ENCODE peak calls at places on chromosomes 1 and 21, in seven cellular contexts. N is hepatocyte, I is A549, O is AG04450, U is PC-3, W is pancreas, C is fibroblast of pulmonary artery. A is an unnamed sample.
A peak's percentile ranks its signal among the peaks of the same experiment; 100 is the strongest.

GRCh38 chr1:116724765-116725375 is 29.4 kb upstream of the CD2 start:
- DNase-seq in U (peak; percentile 76), W (peak; percentile 42), N (peak; percentile 82), I (peak; percentile 58), C (peak; percentile 77), O (peak; percentile 16), A (peak; percentile 86)

GRCh38 chr1:88001460-88001859 is 672.8 kb downstream of the LMO4 start:
- DNase-seq in U (peak; percentile 85), W (no peak), I (peak; percentile 55), O (peak; percentile 4), C (peak; percentile 36), N (no peak), A (peak; percentile 11)

GRCh38 chr1:192682335-192682734 is 46.4 kb downstream of the RGS13 start:
- DNase-seq in W (no peak), O (no peak), C (no peak), N (no peak), I (no peak), U (no peak), A (no peak)

GRCh38 chr1:95007687-95008086 is 65.1 kb downstream of the ALG14 start:
- DNase-seq in O (no peak), C (no peak), I (no peak), N (no peak), U (no peak), W (no peak), A (no peak)

GRCh38 chr1:27395441-27396195 is 3.2 kb downstream of the GPR3 start:
- DNase-seq in N (peak; percentile 79), O (no peak), C (peak; percentile 73), W (peak; percentile 52), I (peak; percentile 55), U (peak; percentile 85), A (peak; percentile 77)

GRCh38 chr21:43894206-43894577 is 29.2 kb downstream of the AGPAT3 start:
- DNase-seq in W (no peak), N (no peak), I (no peak), U (no peak), O (no peak), C (no peak), A (no peak)

GRCh38 chr1:152577168-152577567 is 3.1 kb downstream of the LCE3D start:
- DNase-seq in C (no peak), I (no peak), O (no peak), N (no peak), W (no peak), U (no peak), A (no peak)

GRCh38 chr1:178621822-178622221 is 103.2 kb upstream of the RALGPS2 start:
- DNase-seq in W (no peak), I (no peak), O (no peak), N (no peak), C (no peak), U (no peak), A (no peak)

GRCh38 chr1:205766038-205766437 is 9.2 kb downstream of the RAB29 start:
- DNase-seq in N (no peak), W (no peak), I (no peak), O (no peak), U (peak; percentile 59), C (peak; percentile 23), A (peak; percentile 62)

DNA sequence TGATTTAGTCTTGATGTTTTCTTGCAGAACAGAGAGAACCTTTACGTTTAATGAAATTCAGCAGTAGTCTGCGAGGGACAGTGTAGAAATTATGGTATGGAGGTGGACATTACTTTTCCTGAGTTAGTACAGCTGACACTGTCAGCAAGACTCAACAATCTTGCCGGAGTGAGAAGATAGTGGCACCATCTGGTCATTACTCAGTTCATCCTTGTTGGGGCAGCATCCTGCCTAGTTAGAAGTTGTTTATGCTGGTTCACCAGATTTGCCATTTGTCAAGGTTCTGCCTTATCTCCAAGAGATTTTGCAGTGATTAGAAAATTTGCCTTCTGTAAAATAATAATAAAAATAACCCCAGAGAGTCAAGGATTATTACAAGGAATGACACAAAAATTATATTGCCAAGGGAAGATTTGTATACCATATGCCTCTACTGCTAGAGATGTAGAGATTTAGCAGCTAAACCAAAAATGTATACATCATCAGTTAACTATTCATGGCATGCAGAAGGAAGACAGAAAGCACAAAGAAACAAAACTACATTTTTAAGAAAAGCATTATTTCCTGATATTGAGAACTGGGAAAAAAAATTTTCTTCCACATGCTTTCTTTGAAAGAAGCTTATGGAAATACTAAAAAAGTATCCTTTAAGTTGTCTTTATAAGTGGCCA is 1967.4 kb downstream of the NCAM2 start:
- DNase-seq in U (peak; percentile 4), I (no peak), C (no peak), N (no peak), O (no peak), W (no peak), A (no peak)
- TF ChIP-seq CTCF in U (no peak), I (no peak), C (no peak), N (no peak), O (no peak), W (no peak), A (no peak)

GRCh38 chr1:3402258-3403010 is 52.0 kb upstream of the ARHGEF16 start:
- DNase-seq in N (no peak), W (no peak), C (no peak), U (peak; percentile 28), O (no peak), I (no peak), A (no peak)

GRCh38 chr1:3403011-3403345 is 51.5 kb upstream of the ARHGEF16 start:
- DNase-seq in I (no peak), N (no peak), W (no peak), O (no peak), U (no peak), C (no peak), A (no peak)

GRCh38 chr1:3404301-3404700 is 50.2 kb upstream of the ARHGEF16 start:
- DNase-seq in C (no peak), U (no peak), N (no peak), I (no peak), W (no peak), O (no peak), A (no peak)

GRCh38 chr1:3404801-3405200 is 49.7 kb upstream of the ARHGEF16 start:
- DNase-seq in N (no peak), C (no peak), O (no peak), I (no peak), U (no peak), W (no peak), A (no peak)

GRCh38 chr1:3403388-3404179 is 50.9 kb upstream of the ARHGEF16 start:
- DNase-seq in U (no peak), I (no peak), O (no peak), N (no peak), C (no peak), W (no peak), A (no peak)
- TF ChIP-seq CTCF in U (peak; percentile 57), I (no peak), O (peak; percentile 27), N (peak; percentile 40), C (no peak), W (no peak), A (peak; percentile 14)

GRCh38 chr21:35556536-35556935 is 503.8 kb downstream of the SETD4 start:
- DNase-seq in O (no peak), U (no peak), N (no peak), C (no peak), I (no peak), W (no peak), A (no peak)

GRCh38 chr21:35561076-35561475 is 499.2 kb downstream of the SETD4 start:
- DNase-seq in U (no peak), C (no peak), O (no peak), N (no peak), W (no peak), I (no peak), A (no peak)

GRCh38 chr21:35559881-35560280 is 500.4 kb downstream of the SETD4 start:
- DNase-seq in N (no peak), C (peak; percentile 50), U (no peak), I (no peak), W (no peak), O (no peak), A (peak; percentile 5)

GRCh38 chr21:35562876-35563275 is 497.4 kb downstream of the SETD4 start:
- DNase-seq in U (no peak), C (no peak), O (no peak), W (no peak), N (no peak), I (no peak), A (no peak)

GRCh38 chr21:35559128-35559831 is 501.0 kb downstream of the SETD4 start:
- DNase-seq in O (peak; percentile 82), N (peak; percentile 18), I (no peak), C (peak; percentile 94), U (no peak), W (no peak), A (peak; percentile 66)
- TF ChIP-seq CTCF in O (peak; percentile 21), N (no peak), I (no peak), C (no peak), U (no peak), W (no peak), A (no peak)

DNA sequence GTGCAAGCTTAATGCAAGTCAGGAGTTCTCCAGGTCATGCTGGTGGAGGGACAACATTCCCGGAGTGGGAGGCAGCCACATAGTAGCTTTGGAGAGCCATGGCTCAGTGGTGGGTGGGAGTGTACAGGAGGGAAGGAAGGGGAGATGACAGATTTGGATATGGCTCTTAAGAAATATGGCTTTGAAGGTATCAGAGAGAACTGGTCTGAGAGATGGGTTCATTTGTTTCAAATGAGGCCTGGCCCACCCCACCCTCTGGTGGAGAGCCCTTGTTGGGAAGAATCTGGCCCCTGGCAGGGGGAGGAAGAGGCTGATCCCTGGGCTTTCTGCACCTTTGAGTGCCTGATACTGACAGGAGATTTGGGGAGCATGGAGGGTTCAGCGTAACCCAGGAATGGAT is 6.1 kb downstream of the DMBX1 start:
- DNase-seq in O (no peak), C (no peak), N (no peak), W (no peak), U (no peak), I (no peak), A (no peak)
- TF ChIP-seq CTCF in O (no peak), C (no peak), N (no peak), W (no peak), U (no peak), I (no peak), A (no peak)